ENCODE peak calls at places on chromosomes 16 and 17, in eight cellular contexts. W, E, C, A, H, N, U and L are unnamed samples.

GRCh38 chr17:81644496-81644895 is 7.5 kb downstream of the TSPAN10 start:
- DNase-seq in W (no peak), E (no peak), C (no peak), A (no peak), H (no peak), N (no peak), U (no peak), L (no peak)

GRCh38 chr17:10875984-10876555 is 38.2 kb upstream of the PIRT start:
- DNase-seq in W (peak), E (peak), C (peak), A (no peak), H (peak), N (peak), U (peak), L (peak)

GRCh38 chr16:83901101-83901500 is 2.2 kb downstream of the MLYCD start:
- DNase-seq in W (peak), E (peak), C (no peak), A (no peak), H (no peak), N (no peak), U (no peak), L (no peak)

GRCh38 chr17:2510559-2510958 is 1.1 kb downstream of the METTL16 start:
- DNase-seq in W (no peak), E (no peak), C (no peak), A (no peak), H (no peak), N (no peak), U (no peak), L (no peak)

GRCh38 chr16:72875291-72876036 is 172.5 kb downstream of the ZFHX3 start:
- DNase-seq in W (no peak), E (peak), C (no peak), A (peak), H (no peak), N (peak), U (no peak), L (peak)

GRCh38 chr17:58196610-58197009 is 4.1 kb downstream of the EPX start:
- DNase-seq in W (no peak), E (no peak), C (no peak), A (no peak), H (no peak), N (no peak), U (no peak), L (no peak)

GRCh38 chr17:43660816-43661493 is 767 bp downstream of the MEOX1 start:
- DNase-seq in W (no peak), E (no peak), C (no peak), A (no peak), H (no peak), N (no peak), U (no peak), L (no peak)

GRCh38 chr16:81600275-81600674 is 155.7 kb downstream of the CMIP start:
- DNase-seq in W (peak), E (peak), C (no peak), A (no peak), H (no peak), N (peak), U (no peak), L (peak)

GRCh38 chr17:4480929-4481898 is 17.5 kb upstream of the SPNS2 start:
- DNase-seq in W (peak), E (no peak), C (no peak), A (peak), H (no peak), N (no peak), U (no peak), L (no peak)